ENCODE peak calls at places on chromosome 18, in four cellular contexts. One of them, this sample, is unnamed.
A peak's percentile ranks its signal among the peaks of the same experiment; 100 is the strongest.

GRCh38 chr18:35076556-35076955 is 35.3 kb downstream of the MAPRE2 start:
- DNase-seq in thyroid gland: no peak
- DNase-seq in neuronal stem cell: no peak
- DNase-seq in CD8-positive, alpha-beta memory T cell: no peak
- DNase-seq in this sample: no peak

GRCh38 chr18:4134691-4135090 is 320.4 kb downstream of the DLGAP1 start:
- DNase-seq in thyroid gland: no peak
- DNase-seq in neuronal stem cell: no peak
- DNase-seq in CD8-positive, alpha-beta memory T cell: no peak
- DNase-seq in this sample: no peak

GRCh38 chr18:10235553-10235952 is 218.9 kb upstream of the APCDD1 start:
- DNase-seq in thyroid gland: no peak
- DNase-seq in neuronal stem cell: no peak
- DNase-seq in CD8-positive, alpha-beta memory T cell: no peak
- DNase-seq in this sample: no peak

GRCh38 chr18:10023853-10024638 is 110.2 kb downstream of the VAPA start:
- DNase-seq in thyroid gland: no peak
- DNase-seq in neuronal stem cell: no peak
- DNase-seq in CD8-positive, alpha-beta memory T cell: no peak
- DNase-seq in this sample: no peak

GRCh38 chr18:7830468-7830867 is 263.4 kb downstream of the PTPRM start:
- DNase-seq in thyroid gland: no peak
- DNase-seq in neuronal stem cell: no peak
- DNase-seq in CD8-positive, alpha-beta memory T cell: no peak
- DNase-seq in this sample: no peak

GRCh38 chr18:25921677-25922421 is 168.6 kb downstream of the SS18 start:
- DNase-seq in thyroid gland: peak; percentile 2
- DNase-seq in neuronal stem cell: no peak
- DNase-seq in CD8-positive, alpha-beta memory T cell: peak; percentile 1
- DNase-seq in this sample: no peak

GRCh38 chr18:31410716-31411483 is 34.3 kb downstream of the DSG4 start:
- DNase-seq in thyroid gland: no peak
- DNase-seq in neuronal stem cell: no peak
- DNase-seq in CD8-positive, alpha-beta memory T cell: no peak
- DNase-seq in this sample: no peak

GRCh38 chr18:10536270-10536669 is 10.4 kb downstream of the NAPG start:
- DNase-seq in thyroid gland: no peak
- DNase-seq in neuronal stem cell: no peak
- DNase-seq in CD8-positive, alpha-beta memory T cell: no peak
- DNase-seq in this sample: no peak

GRCh38 chr18:4358618-4359017 is 96.5 kb downstream of the DLGAP1 start:
- DNase-seq in thyroid gland: no peak
- DNase-seq in neuronal stem cell: no peak
- DNase-seq in CD8-positive, alpha-beta memory T cell: no peak
- DNase-seq in this sample: no peak

GRCh38 chr18:69949538-69949936 is 1.9 kb upstream of the CD226 start:
- DNase-seq in thyroid gland: no peak
- DNase-seq in neuronal stem cell: no peak
- DNase-seq in CD8-positive, alpha-beta memory T cell: no peak
- DNase-seq in this sample: no peak

GRCh38 chr18:46677609-46678470 is 20.8 kb upstream of the LOXHD1 start:
- DNase-seq in thyroid gland: peak; percentile 74
- DNase-seq in neuronal stem cell: no peak
- DNase-seq in CD8-positive, alpha-beta memory T cell: no peak
- DNase-seq in this sample: no peak

GRCh38 chr18:73235491-73235890 is 367.7 kb upstream of the NETO1 start:
- DNase-seq in thyroid gland: peak; percentile 19
- DNase-seq in neuronal stem cell: no peak
- DNase-seq in CD8-positive, alpha-beta memory T cell: no peak
- DNase-seq in this sample: no peak

GRCh38 chr18:13283746-13284145 is 65.2 kb downstream of the LDLRAD4 start:
- DNase-seq in thyroid gland: no peak
- DNase-seq in neuronal stem cell: no peak
- DNase-seq in CD8-positive, alpha-beta memory T cell: no peak
- DNase-seq in this sample: no peak

GRCh38 chr18:13284330-13285027 is 65.9 kb downstream of the LDLRAD4 start:
- DNase-seq in thyroid gland: no peak
- DNase-seq in neuronal stem cell: no peak
- DNase-seq in CD8-positive, alpha-beta memory T cell: no peak
- DNase-seq in this sample: peak; percentile 15

GRCh38 chr18:13280066-13280795 is 61.7 kb downstream of the LDLRAD4 start:
- DNase-seq in thyroid gland: no peak
- DNase-seq in neuronal stem cell: peak; percentile 70
- DNase-seq in CD8-positive, alpha-beta memory T cell: no peak
- DNase-seq in this sample: no peak

GRCh38 chr18:13279181-13280065 is 60.9 kb downstream of the LDLRAD4 start:
- DNase-seq in thyroid gland: no peak
- DNase-seq in neuronal stem cell: no peak
- DNase-seq in CD8-positive, alpha-beta memory T cell: no peak
- DNase-seq in this sample: no peak

GRCh38 chr18:13281406-13281805 is 62.8 kb downstream of the LDLRAD4 start:
- DNase-seq in thyroid gland: no peak
- DNase-seq in neuronal stem cell: no peak
- DNase-seq in CD8-positive, alpha-beta memory T cell: no peak
- DNase-seq in this sample: no peak
- H3K4me1 ChIP-seq in thyroid gland: no peaks in the 10 kb centered on the region
- H3K4me1 ChIP-seq in neuronal stem cell: peaks cover 9% of the 10 kb centered on the region
- H3K4me1 ChIP-seq in CD8-positive, alpha-beta memory T cell: peaks cover 38% of the 10 kb centered on the region
- H3K4me1 ChIP-seq in this sample: peaks cover 44% of the 10 kb centered on the region

GRCh38 chr18:23208600-23208999 is 73.3 kb downstream of the CABLES1 start:
- DNase-seq in thyroid gland: no peak
- DNase-seq in neuronal stem cell: no peak
- DNase-seq in CD8-positive, alpha-beta memory T cell: no peak
- DNase-seq in this sample: no peak
- H3K27ac ChIP-seq in thyroid gland: no peak overlapping the region
- H3K27ac ChIP-seq in neuronal stem cell: no peak overlapping the region
- H3K27ac ChIP-seq in CD8-positive, alpha-beta memory T cell: no peak overlapping the region
- H3K27ac ChIP-seq in this sample: no peak overlapping the region

DNA sequence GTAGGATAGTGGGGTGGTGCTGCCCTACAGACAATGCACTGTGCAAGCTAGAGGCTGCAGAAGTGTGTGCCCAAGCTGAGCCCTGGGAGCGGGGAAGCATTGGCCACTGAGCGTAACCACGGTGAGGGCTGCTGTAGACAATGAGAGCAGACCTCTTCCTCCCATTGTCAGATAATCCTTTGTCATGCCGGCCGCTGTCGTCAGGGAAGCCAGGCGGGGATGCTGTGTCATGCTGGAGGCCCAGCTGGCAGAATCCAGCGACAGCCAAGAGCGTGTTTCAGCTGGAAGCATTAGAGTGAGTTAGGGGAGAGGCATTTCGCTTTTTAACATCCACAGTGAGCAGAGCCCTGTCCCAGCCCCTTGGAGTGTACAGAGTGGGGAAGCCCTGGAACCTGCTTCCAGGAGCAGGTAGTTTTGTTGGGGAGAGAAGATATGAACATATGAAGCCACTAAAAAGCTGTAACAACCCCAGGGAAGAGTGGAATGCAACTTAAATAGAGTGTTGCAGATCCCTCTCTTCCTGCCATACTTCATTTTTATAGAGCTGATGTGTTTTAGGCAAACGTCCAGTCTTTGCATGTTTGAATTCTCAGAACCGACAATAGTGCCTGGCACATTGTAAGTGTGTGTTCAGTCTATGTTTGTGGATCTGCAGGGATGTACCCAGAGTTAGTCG is 7.0 kb downstream of the CTIF start:
- DNase-seq in thyroid gland: no peak
- DNase-seq in neuronal stem cell: peak; percentile 66
- DNase-seq in CD8-positive, alpha-beta memory T cell: no peak
- DNase-seq in this sample: no peak
- H3K4me1 ChIP-seq in thyroid gland: peaks cover 6% of the 10 kb centered on the region
- H3K4me1 ChIP-seq in neuronal stem cell: peaks cover 28% of the 10 kb centered on the region
- H3K4me1 ChIP-seq in CD8-positive, alpha-beta memory T cell: no peaks in the 10 kb centered on the region
- H3K4me1 ChIP-seq in this sample: no peaks in the 10 kb centered on the region

DNA sequence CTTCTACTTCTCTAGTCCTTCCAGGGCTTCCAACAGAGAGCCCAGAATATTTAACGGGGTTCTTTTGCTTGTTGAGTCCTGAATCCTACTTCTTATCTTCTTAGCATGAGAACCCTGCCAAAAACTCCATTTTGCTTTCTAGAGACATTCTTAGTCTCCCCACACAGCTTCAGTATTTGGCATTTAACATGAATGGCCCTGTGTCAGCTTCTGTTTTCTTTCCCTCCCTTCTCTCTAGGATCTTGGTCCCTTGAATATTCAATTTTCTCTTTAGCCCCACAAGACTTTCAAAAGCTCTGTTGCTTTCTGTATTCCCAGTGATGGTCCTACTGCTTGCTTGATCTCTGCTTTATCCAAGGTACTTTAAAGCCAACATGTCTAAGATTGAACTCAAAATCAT is 89.5 kb downstream of the WDR7 start:
- DNase-seq in thyroid gland: no peak
- DNase-seq in neuronal stem cell: no peak
- DNase-seq in CD8-positive, alpha-beta memory T cell: no peak
- DNase-seq in this sample: no peak
- H3K27ac ChIP-seq in thyroid gland: no peak overlapping the region
- H3K27ac ChIP-seq in neuronal stem cell: no peak overlapping the region
- H3K27ac ChIP-seq in CD8-positive, alpha-beta memory T cell: no peak overlapping the region
- H3K27ac ChIP-seq in this sample: no peak overlapping the region

GRCh38 chr18:76983184-76983583 is 149.4 kb downstream of the MBP start:
- DNase-seq in thyroid gland: peak; percentile 92
- DNase-seq in neuronal stem cell: peak; percentile 75
- DNase-seq in CD8-positive, alpha-beta memory T cell: peak; percentile 76
- DNase-seq in this sample: peak; percentile 87
- H3K4me1 ChIP-seq in thyroid gland: peaks cover 33% of the 10 kb centered on the region
- H3K4me1 ChIP-seq in neuronal stem cell: peaks cover 3% of the 10 kb centered on the region
- H3K4me1 ChIP-seq in CD8-positive, alpha-beta memory T cell: no peaks in the 10 kb centered on the region
- H3K4me1 ChIP-seq in this sample: peaks cover 3% of the 10 kb centered on the region

GRCh38 chr18:79681484-79682387 is 2.1 kb downstream of the CTDP1 start:
- DNase-seq in thyroid gland: no peak
- DNase-seq in neuronal stem cell: no peak
- DNase-seq in CD8-positive, alpha-beta memory T cell: peak; percentile 69
- DNase-seq in this sample: peak; percentile 42
- H3K27ac ChIP-seq in thyroid gland: no peak overlapping the region
- H3K27ac ChIP-seq in neuronal stem cell: no peak overlapping the region
- H3K27ac ChIP-seq in CD8-positive, alpha-beta memory T cell: peak overlapping the region; percentile 94
- H3K27ac ChIP-seq in this sample: peak overlapping the region; percentile 94

GRCh38 chr18:59715445-59715844 is 18.2 kb upstream of the CCBE1 start:
- DNase-seq in thyroid gland: no peak
- DNase-seq in neuronal stem cell: no peak
- DNase-seq in CD8-positive, alpha-beta memory T cell: no peak
- DNase-seq in this sample: no peak

GRCh38 chr18:59712311-59712710 is 15.1 kb upstream of the CCBE1 start:
- DNase-seq in thyroid gland: no peak
- DNase-seq in neuronal stem cell: no peak
- DNase-seq in CD8-positive, alpha-beta memory T cell: no peak
- DNase-seq in this sample: no peak

GRCh38 chr18:59717291-59717690 is 20.1 kb upstream of the CCBE1 start:
- DNase-seq in thyroid gland: no peak
- DNase-seq in neuronal stem cell: no peak
- DNase-seq in CD8-positive, alpha-beta memory T cell: no peak
- DNase-seq in this sample: no peak

GRCh38 chr18:59718108-59719057 is 21.2 kb upstream of the CCBE1 start:
- DNase-seq in thyroid gland: no peak
- DNase-seq in neuronal stem cell: no peak
- DNase-seq in CD8-positive, alpha-beta memory T cell: no peak
- DNase-seq in this sample: no peak

GRCh38 chr18:59715966-59716369 is 18.7 kb upstream of the CCBE1 start:
- DNase-seq in thyroid gland: no peak
- DNase-seq in neuronal stem cell: no peak
- DNase-seq in CD8-positive, alpha-beta memory T cell: no peak
- DNase-seq in this sample: no peak
- H3K4me1 ChIP-seq in thyroid gland: no peaks in the 10 kb centered on the region
- H3K4me1 ChIP-seq in neuronal stem cell: no peaks in the 10 kb centered on the region
- H3K4me1 ChIP-seq in CD8-positive, alpha-beta memory T cell: no peaks in the 10 kb centered on the region
- H3K4me1 ChIP-seq in this sample: no peaks in the 10 kb centered on the region

DNA sequence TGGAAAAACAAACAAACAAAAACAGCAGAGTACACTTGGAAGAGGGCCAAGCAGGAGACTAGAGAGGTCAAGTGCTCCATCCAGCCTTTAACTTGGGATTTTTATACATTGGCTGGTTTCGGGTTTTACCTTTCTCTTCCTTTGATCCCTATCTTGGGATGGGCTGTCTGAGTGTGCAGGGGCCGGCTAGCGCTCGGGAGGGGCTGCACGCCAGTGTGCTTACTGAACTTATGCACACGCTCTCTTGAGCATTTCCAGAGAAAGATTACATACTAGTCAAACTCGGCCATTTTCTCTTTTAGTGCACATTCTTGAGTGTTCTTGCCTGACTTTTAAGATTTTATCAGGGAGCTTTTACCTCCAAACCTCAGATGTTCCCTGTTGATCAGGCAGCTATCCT is 707.8 kb downstream of the DSC3 start:
- DNase-seq in thyroid gland: no peak
- DNase-seq in neuronal stem cell: no peak
- DNase-seq in CD8-positive, alpha-beta memory T cell: no peak
- DNase-seq in this sample: no peak
- H3K27ac ChIP-seq in thyroid gland: no peak overlapping the region
- H3K27ac ChIP-seq in neuronal stem cell: no peak overlapping the region
- H3K27ac ChIP-seq in CD8-positive, alpha-beta memory T cell: no peak overlapping the region
- H3K27ac ChIP-seq in this sample: no peak overlapping the region